ENCODE peak calls at places on chromosomes 5 and 9, in nine cellular contexts. One of them, this sample, is unnamed.

GRCh38 chr5:39349484-39349883 is 14.8 kb downstream of the C9 start:
- DNase-seq in transverse colon: no peak
- DNase-seq in bronchial epithelial cell: no peak
- DNase-seq in fibroblast of lung: no peak
- DNase-seq in astrocyte of the cerebellum: no peak
- DNase-seq in OCI-LY7: no peak
- DNase-seq in lung: no peak
- DNase-seq in heart left ventricle: peak; percentile 20
- DNase-seq in A549: no peak
- DNase-seq in this sample: no peak

GRCh38 chr5:159179556-159180305 is 29.6 kb downstream of the RNF145 start:
- DNase-seq in transverse colon: no peak
- DNase-seq in bronchial epithelial cell: no peak
- DNase-seq in fibroblast of lung: no peak
- DNase-seq in astrocyte of the cerebellum: no peak
- DNase-seq in OCI-LY7: no peak
- DNase-seq in lung: no peak
- DNase-seq in heart left ventricle: no peak
- DNase-seq in A549: no peak
- DNase-seq in this sample: no peak

GRCh38 chr5:145689235-145689634 is 145.9 kb downstream of the PRELID2 start:
- DNase-seq in transverse colon: no peak
- DNase-seq in bronchial epithelial cell: no peak
- DNase-seq in fibroblast of lung: no peak
- DNase-seq in astrocyte of the cerebellum: no peak
- DNase-seq in OCI-LY7: no peak
- DNase-seq in lung: no peak
- DNase-seq in heart left ventricle: no peak
- DNase-seq in A549: no peak
- DNase-seq in this sample: no peak

GRCh38 chr9:134307223-134307600 is 19.0 kb upstream of the RXRA start:
- DNase-seq in transverse colon: no peak
- DNase-seq in bronchial epithelial cell: no peak
- DNase-seq in fibroblast of lung: no peak
- DNase-seq in astrocyte of the cerebellum: no peak
- DNase-seq in OCI-LY7: no peak
- DNase-seq in lung: no peak
- DNase-seq in heart left ventricle: peak; percentile 26
- DNase-seq in A549: no peak
- DNase-seq in this sample: no peak

GRCh38 chr5:150590979-150591411 is 49.5 kb upstream of the SYNPO start:
- DNase-seq in transverse colon: no peak
- DNase-seq in bronchial epithelial cell: no peak
- DNase-seq in fibroblast of lung: no peak
- DNase-seq in astrocyte of the cerebellum: no peak
- DNase-seq in OCI-LY7: no peak
- DNase-seq in lung: no peak
- DNase-seq in heart left ventricle: no peak
- DNase-seq in A549: no peak
- DNase-seq in this sample: no peak

GRCh38 chr5:620152-620551 is 8.0 kb downstream of the CEP72 start:
- DNase-seq in transverse colon: no peak
- DNase-seq in bronchial epithelial cell: no peak
- DNase-seq in fibroblast of lung: no peak
- DNase-seq in astrocyte of the cerebellum: no peak
- DNase-seq in OCI-LY7: no peak
- DNase-seq in lung: no peak
- DNase-seq in heart left ventricle: no peak
- DNase-seq in A549: no peak
- DNase-seq in this sample: no peak

GRCh38 chr9:125549465-125550215 is 157.4 kb downstream of the MAPKAP1 start:
- DNase-seq in transverse colon: peak; percentile 19
- DNase-seq in bronchial epithelial cell: no peak
- DNase-seq in fibroblast of lung: peak; percentile 78
- DNase-seq in astrocyte of the cerebellum: peak; percentile 62
- DNase-seq in OCI-LY7: no peak
- DNase-seq in lung: peak; percentile 48
- DNase-seq in heart left ventricle: no peak
- DNase-seq in A549: no peak
- DNase-seq in this sample: peak; percentile 72

GRCh38 chr5:149732500-149733128 is 2.5 kb downstream of the PPARGC1B start:
- DNase-seq in transverse colon: peak; percentile 78
- DNase-seq in bronchial epithelial cell: no peak
- DNase-seq in fibroblast of lung: no peak
- DNase-seq in astrocyte of the cerebellum: no peak
- DNase-seq in OCI-LY7: no peak
- DNase-seq in lung: no peak
- DNase-seq in heart left ventricle: peak; percentile 72
- DNase-seq in A549: no peak
- DNase-seq in this sample: peak; percentile 42

GRCh38 chr5:111072949-111073682 is 1.6 kb downstream of the TSLP start:
- DNase-seq in transverse colon: peak; percentile 61
- DNase-seq in bronchial epithelial cell: no peak
- DNase-seq in fibroblast of lung: no peak
- DNase-seq in astrocyte of the cerebellum: no peak
- DNase-seq in OCI-LY7: peak; percentile 38
- DNase-seq in lung: peak; percentile 74
- DNase-seq in heart left ventricle: peak; percentile 81
- DNase-seq in A549: no peak
- DNase-seq in this sample: peak; percentile 20

GRCh38 chr5:173882632-173883031 is 5.5 kb upstream of the CPEB4 start:
- DNase-seq in transverse colon: no peak
- DNase-seq in bronchial epithelial cell: peak; percentile 64
- DNase-seq in fibroblast of lung: no peak
- DNase-seq in astrocyte of the cerebellum: no peak
- DNase-seq in OCI-LY7: no peak
- DNase-seq in lung: no peak
- DNase-seq in heart left ventricle: no peak
- DNase-seq in A549: no peak
- DNase-seq in this sample: peak; percentile 27

GRCh38 chr9:104118916-104119315 is 24.8 kb downstream of the SMC2 start:
- DNase-seq in transverse colon: no peak
- DNase-seq in bronchial epithelial cell: no peak
- DNase-seq in fibroblast of lung: no peak
- DNase-seq in astrocyte of the cerebellum: no peak
- DNase-seq in OCI-LY7: no peak
- DNase-seq in lung: no peak
- DNase-seq in heart left ventricle: no peak
- DNase-seq in A549: no peak
- DNase-seq in this sample: no peak

GRCh38 chr5:56951131-56951945 is 585 bp downstream of the MIER3 start:
- DNase-seq in transverse colon: peak; percentile 33
- DNase-seq in bronchial epithelial cell: no peak
- DNase-seq in fibroblast of lung: no peak
- DNase-seq in astrocyte of the cerebellum: no peak
- DNase-seq in OCI-LY7: peak; percentile 58
- DNase-seq in lung: no peak
- DNase-seq in heart left ventricle: peak; percentile 66
- DNase-seq in A549: peak; percentile 22
- DNase-seq in this sample: no peak

GRCh38 chr5:51983161-51983560 is 599.9 kb downstream of the ISL1 start:
- DNase-seq in transverse colon: no peak
- DNase-seq in bronchial epithelial cell: no peak
- DNase-seq in fibroblast of lung: no peak
- DNase-seq in astrocyte of the cerebellum: no peak
- DNase-seq in OCI-LY7: no peak
- DNase-seq in lung: no peak
- DNase-seq in heart left ventricle: no peak
- DNase-seq in A549: no peak
- DNase-seq in this sample: no peak

GRCh38 chr9:99000480-99001395 is 57.0 kb downstream of the COL15A1 start:
- DNase-seq in transverse colon: peak; percentile 51
- DNase-seq in bronchial epithelial cell: peak; percentile 72
- DNase-seq in fibroblast of lung: peak; percentile 76
- DNase-seq in astrocyte of the cerebellum: peak; percentile 63
- DNase-seq in OCI-LY7: peak; percentile 75
- DNase-seq in lung: no peak
- DNase-seq in heart left ventricle: no peak
- DNase-seq in A549: peak; percentile 70
- DNase-seq in this sample: peak; percentile 81

GRCh38 chr9:70110194-70111041 is 66.8 kb downstream of the MAMDC2 start:
- DNase-seq in transverse colon: no peak
- DNase-seq in bronchial epithelial cell: no peak
- DNase-seq in fibroblast of lung: no peak
- DNase-seq in astrocyte of the cerebellum: no peak
- DNase-seq in OCI-LY7: no peak
- DNase-seq in lung: no peak
- DNase-seq in heart left ventricle: no peak
- DNase-seq in A549: no peak
- DNase-seq in this sample: peak; percentile 50

GRCh38 chr9:6197330-6197729 is 18.3 kb upstream of the IL33 start:
- DNase-seq in transverse colon: no peak
- DNase-seq in bronchial epithelial cell: peak; percentile 47
- DNase-seq in fibroblast of lung: peak; percentile 24
- DNase-seq in astrocyte of the cerebellum: no peak
- DNase-seq in OCI-LY7: peak; percentile 5
- DNase-seq in lung: no peak
- DNase-seq in heart left ventricle: no peak
- DNase-seq in A549: no peak
- DNase-seq in this sample: peak; percentile 52
- TF ChIP-seq CTCF in transverse colon: peak; percentile 45
- TF ChIP-seq CTCF in bronchial epithelial cell: peak; percentile 46
- TF ChIP-seq CTCF in fibroblast of lung: peak; percentile 48
- TF ChIP-seq CTCF in astrocyte of the cerebellum: no peak
- TF ChIP-seq CTCF in OCI-LY7: peak; percentile 58
- TF ChIP-seq CTCF in lung: peak; percentile 23
- TF ChIP-seq CTCF in heart left ventricle: peak; percentile 56
- TF ChIP-seq CTCF in A549: no peak
- TF ChIP-seq CTCF in this sample: peak; percentile 63

DNA sequence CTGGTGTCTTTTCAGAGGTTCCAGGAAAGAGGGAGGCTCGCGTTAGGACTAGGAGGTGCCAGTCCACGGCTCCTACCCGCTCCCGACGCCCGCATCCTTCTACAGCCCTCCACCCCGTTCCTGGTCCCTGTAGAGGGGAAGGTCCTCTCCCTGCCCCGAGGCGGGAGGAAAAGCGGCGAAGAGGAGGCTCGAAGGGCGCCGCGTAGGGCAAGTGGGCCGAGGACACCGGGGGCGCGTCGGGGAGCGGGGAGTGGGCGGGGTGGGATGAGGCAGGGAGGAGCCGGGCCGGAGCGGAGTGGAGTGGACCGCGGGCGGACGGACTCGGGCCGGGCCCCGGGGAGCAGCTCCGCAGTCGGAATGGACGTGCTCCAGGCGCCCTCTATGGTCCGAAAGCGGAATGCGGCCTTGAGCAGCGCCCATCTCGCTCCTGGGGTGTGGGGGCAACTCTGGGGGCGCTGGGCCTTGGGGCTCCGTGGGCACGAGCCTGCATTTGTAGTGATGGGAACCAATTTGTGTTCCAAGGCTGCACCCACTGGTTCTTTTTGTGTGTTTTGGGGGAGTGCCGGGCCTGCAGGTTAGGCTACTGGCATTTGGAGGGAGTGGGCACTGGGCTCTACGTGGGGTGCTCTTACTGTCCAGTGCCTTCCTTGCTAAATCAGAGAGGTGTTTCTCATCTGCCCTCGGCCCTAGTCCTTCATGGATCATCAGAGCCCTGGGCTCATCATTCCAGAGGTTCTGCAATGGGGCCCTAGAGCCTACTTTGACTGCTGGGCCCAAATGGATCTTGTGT is 7.3 kb downstream of the IRX1 start:
- DNase-seq in transverse colon: no peak
- DNase-seq in bronchial epithelial cell: no peak
- DNase-seq in fibroblast of lung: no peak
- DNase-seq in astrocyte of the cerebellum: no peak
- DNase-seq in OCI-LY7: no peak
- DNase-seq in lung: peak; percentile 39
- DNase-seq in heart left ventricle: no peak
- DNase-seq in A549: no peak
- DNase-seq in this sample: peak; percentile 35
- H3K4me3 ChIP-seq in transverse colon: no peak overlapping the region
- H3K4me3 ChIP-seq in bronchial epithelial cell: no peak overlapping the region
- H3K4me3 ChIP-seq in fibroblast of lung: no peak overlapping the region
- H3K4me3 ChIP-seq in astrocyte of the cerebellum: peak overlapping the region; percentile 70
- H3K4me3 ChIP-seq in OCI-LY7: no peak overlapping the region
- H3K4me3 ChIP-seq in lung: no peak overlapping the region
- H3K4me3 ChIP-seq in heart left ventricle: no peak overlapping the region
- H3K4me3 ChIP-seq in A549: no peak overlapping the region
- H3K4me3 ChIP-seq in this sample: no peak overlapping the region

GRCh38 chr5:135625061-135625460 is 46.3 kb upstream of the CXCL14 start:
- DNase-seq in transverse colon: no peak
- DNase-seq in bronchial epithelial cell: no peak
- DNase-seq in fibroblast of lung: no peak
- DNase-seq in astrocyte of the cerebellum: no peak
- DNase-seq in OCI-LY7: no peak
- DNase-seq in lung: peak; percentile 20
- DNase-seq in heart left ventricle: no peak
- DNase-seq in A549: no peak
- DNase-seq in this sample: no peak
- TF ChIP-seq CTCF in transverse colon: no peak
- TF ChIP-seq CTCF in bronchial epithelial cell: no peak
- TF ChIP-seq CTCF in fibroblast of lung: no peak
- TF ChIP-seq CTCF in astrocyte of the cerebellum: no peak
- TF ChIP-seq CTCF in OCI-LY7: no peak
- TF ChIP-seq CTCF in lung: no peak
- TF ChIP-seq CTCF in heart left ventricle: no peak
- TF ChIP-seq CTCF in A549: no peak
- TF ChIP-seq CTCF in this sample: no peak

GRCh38 chr5:133870661-133871060 is 97.8 kb downstream of the C5orf15 start:
- DNase-seq in transverse colon: no peak
- DNase-seq in bronchial epithelial cell: peak; percentile 2
- DNase-seq in fibroblast of lung: peak; percentile 24
- DNase-seq in astrocyte of the cerebellum: peak; percentile 98
- DNase-seq in OCI-LY7: no peak
- DNase-seq in lung: no peak
- DNase-seq in heart left ventricle: no peak
- DNase-seq in A549: no peak
- DNase-seq in this sample: peak; percentile 93

GRCh38 chr5:133868946-133869674 is 99.3 kb downstream of the C5orf15 start:
- DNase-seq in transverse colon: peak; percentile 69
- DNase-seq in bronchial epithelial cell: peak; percentile 61
- DNase-seq in fibroblast of lung: peak; percentile 79
- DNase-seq in astrocyte of the cerebellum: peak; percentile 66
- DNase-seq in OCI-LY7: peak; percentile 77
- DNase-seq in lung: peak; percentile 62
- DNase-seq in heart left ventricle: peak; percentile 75
- DNase-seq in A549: peak; percentile 75
- DNase-seq in this sample: peak; percentile 73

GRCh38 chr5:133867851-133868545 is 100.4 kb downstream of the C5orf15 start:
- DNase-seq in transverse colon: no peak
- DNase-seq in bronchial epithelial cell: no peak
- DNase-seq in fibroblast of lung: no peak
- DNase-seq in astrocyte of the cerebellum: no peak
- DNase-seq in OCI-LY7: no peak
- DNase-seq in lung: no peak
- DNase-seq in heart left ventricle: no peak
- DNase-seq in A549: no peak
- DNase-seq in this sample: no peak

GRCh38 chr5:133867341-133867740 is 101.1 kb downstream of the C5orf15 start:
- DNase-seq in transverse colon: no peak
- DNase-seq in bronchial epithelial cell: peak; percentile 70
- DNase-seq in fibroblast of lung: no peak
- DNase-seq in astrocyte of the cerebellum: no peak
- DNase-seq in OCI-LY7: no peak
- DNase-seq in lung: no peak
- DNase-seq in heart left ventricle: no peak
- DNase-seq in A549: no peak
- DNase-seq in this sample: no peak

DNA sequence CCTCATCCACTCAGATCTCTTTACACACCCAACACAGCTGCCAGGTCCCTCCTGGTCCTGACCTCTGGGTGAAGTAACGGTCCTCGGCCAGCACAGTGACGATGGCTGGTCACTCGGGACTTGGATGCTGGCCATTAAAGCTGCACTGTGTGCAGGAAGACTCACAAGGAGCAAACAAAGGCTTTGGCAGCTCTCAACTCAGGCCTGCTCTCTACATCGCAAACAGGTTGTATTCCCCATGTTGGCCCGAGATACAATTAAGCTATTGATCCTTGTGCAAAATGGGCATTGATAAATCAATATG is 98.8 kb downstream of the C5orf15 start:
- DNase-seq in transverse colon: no peak
- DNase-seq in bronchial epithelial cell: no peak
- DNase-seq in fibroblast of lung: no peak
- DNase-seq in astrocyte of the cerebellum: no peak
- DNase-seq in OCI-LY7: no peak
- DNase-seq in lung: no peak
- DNase-seq in heart left ventricle: no peak
- DNase-seq in A549: no peak
- DNase-seq in this sample: peak; percentile 6
- H3K4me3 ChIP-seq in transverse colon: no peak overlapping the region
- H3K4me3 ChIP-seq in bronchial epithelial cell: no peak overlapping the region
- H3K4me3 ChIP-seq in fibroblast of lung: no peak overlapping the region
- H3K4me3 ChIP-seq in astrocyte of the cerebellum: no peak overlapping the region
- H3K4me3 ChIP-seq in OCI-LY7: no peak overlapping the region
- H3K4me3 ChIP-seq in lung: no peak overlapping the region
- H3K4me3 ChIP-seq in heart left ventricle: no peak overlapping the region
- H3K4me3 ChIP-seq in A549: no peak overlapping the region
- H3K4me3 ChIP-seq in this sample: no peak overlapping the region